ENCODE peak calls at places on chromosome 20, in five cellular contexts. Z is ELF-1, M is NCI-H774, O is right cardiac atrium, R is skeletal muscle cell. W is an unnamed sample.

GRCh38 chr20:63082308-63082938 is 75.7 kb upstream of the BHLHE23 start:
- DNase-seq in O (peak), Z (peak), R (no peak), M (no peak), W (no peak)

GRCh38 chr20:47464380-47465101 is 37.1 kb upstream of the NCOA3 start:
- DNase-seq in O (peak), R (peak), M (peak), Z (no peak), W (no peak)

GRCh38 chr20:63086421-63087235 is 79.9 kb upstream of the BHLHE23 start:
- DNase-seq in Z (no peak), M (no peak), R (no peak), O (no peak), W (no peak)

GRCh38 chr20:33689973-33690372 is 3.8 kb upstream of the E2F1 start:
- DNase-seq in R (no peak), M (no peak), Z (peak), O (no peak), W (no peak)

GRCh38 chr20:16228722-16229121 is 344.5 kb downstream of the KIF16B start:
- DNase-seq in Z (no peak), O (no peak), M (no peak), R (no peak), W (no peak)

GRCh38 chr20:1944345-1945099 is 49.3 kb downstream of the SIRPA start:
- DNase-seq in M (no peak), Z (no peak), R (no peak), O (no peak), W (peak)

GRCh38 chr20:51221791-51222408 is 199.0 kb upstream of the KCNG1 start:
- DNase-seq in R (peak), O (peak), M (no peak), Z (peak), W (no peak)

GRCh38 chr20:32480361-32481199 is 104.6 kb downstream of the NOL4L start:
- DNase-seq in M (no peak), Z (no peak), O (no peak), R (no peak), W (no peak)

GRCh38 chr20:23445596-23446217 is 6.2 kb downstream of the CSTL1 start:
- DNase-seq in O (no peak), R (peak), M (no peak), Z (peak), W (no peak)

GRCh38 chr20:20492521-20493334 is 124.8 kb downstream of the INSM1 start:
- DNase-seq in O (no peak), Z (peak), R (no peak), M (peak), W (peak)

GRCh38 chr20:43662943-43663655 is 3.8 kb upstream of the MYBL2 start:
- DNase-seq in Z (no peak), O (no peak), M (no peak), R (no peak), W (no peak)

GRCh38 chr20:44033344-44033743 is 118.7 kb downstream of the TOX2 start:
- DNase-seq in R (no peak), Z (no peak), O (no peak), M (no peak), W (no peak)

GRCh38 chr20:10367921-10368701 is 65.9 kb downstream of the MKKS start:
- DNase-seq in M (no peak), Z (no peak), R (no peak), O (no peak), W (no peak)